ENCODE peak calls at places on chromosomes 6 and 20, in nine cellular contexts. P is activated CD4-positive, alpha-beta T cell treated with anti-CD3 and anti-CD28 coated beads, Interleukin-2, amount 50 U/mL, for 1 hour; J is NCI-H1105 treated with DMSO at 0.1 percent for 48 hours; W is NCI-H510A treated with DMSO at 0.1 percent for 48 hours; H is caudate nucleus; U is nephron progenitor cell; R is CD4-positive, CD25-positive, alpha-beta regulatory T cell; X is SJSA1; F is stimulated activated CD8-positive, alpha-beta memory T cell treated with anti-CD3 and anti-CD28 coated beads, Interleukin-15, amount 100 ng/mL, for 1 hour. E is an unnamed sample.

GRCh38 chr6:157763129-157763893 is 59.7 kb upstream of the SNX9 start:
- DNase-seq in X (peak; percentile 73), U (no peak), P (peak; percentile 36), H (no peak), W (peak; percentile 88), R (no peak), F (no peak), J (peak; percentile 91), E (no peak)

GRCh38 chr6:137731960-137732616 is 135.0 kb upstream of the TNFAIP3 start:
- DNase-seq in P (no peak), R (no peak), H (no peak), J (no peak), U (no peak), F (no peak), X (no peak), W (no peak), E (no peak)

GRCh38 chr20:35091808-35092523 is 641 bp downstream of the TRPC4AP start:
- DNase-seq in U (no peak), R (no peak), H (peak; percentile 54), F (no peak), P (no peak), X (peak; percentile 54), W (no peak), J (peak; percentile 30), E (no peak)

GRCh38 chr20:1774479-1774878 is 116.9 kb upstream of the SIRPG start:
- DNase-seq in X (no peak), W (no peak), U (no peak), H (no peak), F (no peak), R (no peak), J (no peak), P (no peak), E (no peak)

GRCh38 chr6:45736134-45736533 is 279.5 kb downstream of the CLIC5 start:
- DNase-seq in J (no peak), P (no peak), H (no peak), R (no peak), U (no peak), X (no peak), F (no peak), W (no peak), E (no peak)

GRCh38 chr6:158709809-158710208 is 60.0 kb downstream of the SYTL3 start:
- DNase-seq in R (no peak), F (no peak), P (no peak), H (no peak), J (no peak), W (no peak), X (no peak), U (no peak), E (no peak)

GRCh38 chr20:21862224-21862927 is 156.9 kb downstream of the PAX1 start:
- DNase-seq in W (no peak), P (no peak), H (no peak), J (no peak), U (peak; percentile 7), R (no peak), X (no peak), F (no peak), E (no peak)

GRCh38 chr20:23446505-23446904 is 6.2 kb downstream of the CST11 start:
- DNase-seq in H (peak; percentile 58), X (peak; percentile 42), F (no peak), J (peak; percentile 41), R (no peak), U (peak; percentile 45), W (peak; percentile 18), P (no peak), E (no peak)

GRCh38 chr6:70299456-70299855 is 3.4 kb downstream of the COL9A1 start:
- DNase-seq in W (no peak), U (peak; percentile 42), P (no peak), J (no peak), F (no peak), X (no peak), H (no peak), R (no peak), E (no peak)

GRCh38 chr6:56802570-56802969 is 152.3 kb upstream of the BEND6 start:
- DNase-seq in F (no peak), J (peak; percentile 84), R (no peak), P (no peak), U (no peak), X (peak; percentile 76), W (peak; percentile 95), H (no peak), E (no peak)

E was measured in coronary artery.